ENCODE peak calls at places on chromosomes 2 and 18, in four cellular contexts. One of them, this sample, is unnamed. For H3K4me1, the result is how much of the 10 kb centered on the place peaks cover.

GRCh38 chr2:3535794-3536681 is 16.7 kb upstream of the ADI1 start:
- DNase-seq in right cardiac atrium: peak
- DNase-seq in gastrocnemius medialis: peak
- DNase-seq in body of pancreas: peak
- DNase-seq in this sample: peak

GRCh38 chr2:225041871-225042799 is at the start of gene DOCK10:
- DNase-seq in right cardiac atrium: peak
- DNase-seq in gastrocnemius medialis: no peak
- DNase-seq in body of pancreas: peak
- DNase-seq in this sample: peak

GRCh38 chr18:32019251-32019943 is 772 bp downstream of the RNF125 start:
- DNase-seq in right cardiac atrium: peak
- DNase-seq in gastrocnemius medialis: no peak
- DNase-seq in body of pancreas: peak
- DNase-seq in this sample: peak

GRCh38 chr2:30427606-30428005 is 19.4 kb upstream of the LCLAT1 start:
- DNase-seq in right cardiac atrium: no peak
- DNase-seq in gastrocnemius medialis: no peak
- DNase-seq in body of pancreas: no peak
- DNase-seq in this sample: no peak

GRCh38 chr18:50508228-50508627 is 51.7 kb upstream of the MAPK4 start:
- DNase-seq in right cardiac atrium: no peak
- DNase-seq in gastrocnemius medialis: no peak
- DNase-seq in body of pancreas: no peak
- DNase-seq in this sample: no peak

GRCh38 chr2:104856086-104856972 is 2.4 kb downstream of the POU3F3 start:
- DNase-seq in right cardiac atrium: no peak
- DNase-seq in gastrocnemius medialis: no peak
- DNase-seq in body of pancreas: no peak
- DNase-seq in this sample: no peak

GRCh38 chr2:199455533-199456382 is 2.0 kb downstream of the SATB2 start:
- DNase-seq in right cardiac atrium: no peak
- DNase-seq in gastrocnemius medialis: no peak
- DNase-seq in body of pancreas: peak
- DNase-seq in this sample: peak

GRCh38 chr2:240917009-240917683 is 11.0 kb downstream of the CROCC2 start:
- DNase-seq in right cardiac atrium: peak
- DNase-seq in gastrocnemius medialis: no peak
- DNase-seq in body of pancreas: peak
- DNase-seq in this sample: peak

GRCh38 chr2:222819722-222820333 is 41.0 kb upstream of the ACSL3 start:
- DNase-seq in right cardiac atrium: no peak
- DNase-seq in gastrocnemius medialis: no peak
- DNase-seq in body of pancreas: no peak
- DNase-seq in this sample: no peak

GRCh38 chr2:157441072-157441454 is 2.8 kb downstream of the CYTIP start:
- DNase-seq in right cardiac atrium: no peak
- DNase-seq in gastrocnemius medialis: no peak
- DNase-seq in body of pancreas: peak
- DNase-seq in this sample: no peak

GRCh38 chr2:53259395-53260009 is 508.1 kb upstream of the CHAC2 start:
- DNase-seq in right cardiac atrium: peak
- DNase-seq in gastrocnemius medialis: no peak
- DNase-seq in body of pancreas: no peak
- DNase-seq in this sample: no peak

GRCh38 chr18:37299471-37300304 is 265.9 kb downstream of the CELF4 start:
- DNase-seq in right cardiac atrium: peak
- DNase-seq in gastrocnemius medialis: peak
- DNase-seq in body of pancreas: peak
- DNase-seq in this sample: peak

GRCh38 chr2:72579595-72580180 is 246.1 kb downstream of the EXOC6B start:
- DNase-seq in right cardiac atrium: no peak
- DNase-seq in gastrocnemius medialis: no peak
- DNase-seq in body of pancreas: no peak
- DNase-seq in this sample: no peak

GRCh38 chr2:235563056-235563777 is 69.4 kb downstream of the AGAP1 start:
- DNase-seq in right cardiac atrium: peak
- DNase-seq in gastrocnemius medialis: no peak
- DNase-seq in body of pancreas: no peak
- DNase-seq in this sample: no peak

GRCh38 chr2:224252601-224253000 is 149.3 kb downstream of the FAM124B start:
- DNase-seq in right cardiac atrium: no peak
- DNase-seq in gastrocnemius medialis: no peak
- DNase-seq in body of pancreas: no peak
- DNase-seq in this sample: no peak

GRCh38 chr2:134292514-134292913 is 38.6 kb downstream of the MGAT5 start:
- DNase-seq in right cardiac atrium: no peak
- DNase-seq in gastrocnemius medialis: no peak
- DNase-seq in body of pancreas: no peak
- DNase-seq in this sample: no peak

GRCh38 chr18:48867978-48868377 is 82.8 kb downstream of the SMAD7 start:
- DNase-seq in right cardiac atrium: no peak
- DNase-seq in gastrocnemius medialis: no peak
- DNase-seq in body of pancreas: no peak
- DNase-seq in this sample: peak

GRCh38 chr2:120398961-120399888 is 53.3 kb downstream of the INHBB start:
- DNase-seq in right cardiac atrium: no peak
- DNase-seq in gastrocnemius medialis: no peak
- DNase-seq in body of pancreas: no peak
- DNase-seq in this sample: no peak

GRCh38 chr18:12711446-12711845 is 8.6 kb downstream of the PSMG2 start:
- DNase-seq in right cardiac atrium: no peak
- DNase-seq in gastrocnemius medialis: no peak
- DNase-seq in body of pancreas: no peak
- DNase-seq in this sample: no peak

GRCh38 chr2:39380525-39381150 is 56.4 kb downstream of the MAP4K3 start:
- DNase-seq in right cardiac atrium: no peak
- DNase-seq in gastrocnemius medialis: no peak
- DNase-seq in body of pancreas: no peak
- DNase-seq in this sample: no peak

GRCh38 chr2:45964226-45964841 is 312.9 kb downstream of the PRKCE start:
- DNase-seq in right cardiac atrium: peak
- DNase-seq in gastrocnemius medialis: no peak
- DNase-seq in body of pancreas: peak
- DNase-seq in this sample: peak

GRCh38 chr18:48655460-48655859 is 116.6 kb downstream of the CTIF start:
- DNase-seq in right cardiac atrium: no peak
- DNase-seq in gastrocnemius medialis: no peak
- DNase-seq in body of pancreas: no peak
- DNase-seq in this sample: no peak

GRCh38 chr18:54801374-54801773 is 26.9 kb upstream of the RAB27B start:
- DNase-seq in right cardiac atrium: no peak
- DNase-seq in gastrocnemius medialis: no peak
- DNase-seq in body of pancreas: no peak
- DNase-seq in this sample: no peak

GRCh38 chr2:10157293-10157692 is 34.8 kb downstream of the RRM2 start:
- DNase-seq in right cardiac atrium: no peak
- DNase-seq in gastrocnemius medialis: no peak
- DNase-seq in body of pancreas: no peak
- DNase-seq in this sample: no peak

GRCh38 chr2:107810734-107811133 is 16.0 kb upstream of the RGPD4 start:
- DNase-seq in right cardiac atrium: no peak
- DNase-seq in gastrocnemius medialis: no peak
- DNase-seq in body of pancreas: no peak
- DNase-seq in this sample: no peak

GRCh38 chr2:56801214-56801613 is 617.4 kb downstream of the CCDC85A start:
- DNase-seq in right cardiac atrium: no peak
- DNase-seq in gastrocnemius medialis: no peak
- DNase-seq in body of pancreas: no peak
- DNase-seq in this sample: no peak

GRCh38 chr2:133667085-133667484 is 98.8 kb upstream of the NCKAP5 start:
- DNase-seq in right cardiac atrium: no peak
- DNase-seq in gastrocnemius medialis: no peak
- DNase-seq in body of pancreas: no peak
- DNase-seq in this sample: no peak

GRCh38 chr2:221285156-221285555 is 286.9 kb downstream of the EPHA4 start:
- DNase-seq in right cardiac atrium: no peak
- DNase-seq in gastrocnemius medialis: no peak
- DNase-seq in body of pancreas: no peak
- DNase-seq in this sample: no peak

GRCh38 chr18:26634631-26635030 is 86.3 kb upstream of the KCTD1 start:
- DNase-seq in right cardiac atrium: no peak
- DNase-seq in gastrocnemius medialis: no peak
- DNase-seq in body of pancreas: no peak
- DNase-seq in this sample: no peak
- H3K4me1 ChIP-seq in right cardiac atrium: under half
- H3K4me1 ChIP-seq in gastrocnemius medialis: under half
- H3K4me1 ChIP-seq in body of pancreas: under half
- H3K4me1 ChIP-seq in this sample: under half

DNA sequence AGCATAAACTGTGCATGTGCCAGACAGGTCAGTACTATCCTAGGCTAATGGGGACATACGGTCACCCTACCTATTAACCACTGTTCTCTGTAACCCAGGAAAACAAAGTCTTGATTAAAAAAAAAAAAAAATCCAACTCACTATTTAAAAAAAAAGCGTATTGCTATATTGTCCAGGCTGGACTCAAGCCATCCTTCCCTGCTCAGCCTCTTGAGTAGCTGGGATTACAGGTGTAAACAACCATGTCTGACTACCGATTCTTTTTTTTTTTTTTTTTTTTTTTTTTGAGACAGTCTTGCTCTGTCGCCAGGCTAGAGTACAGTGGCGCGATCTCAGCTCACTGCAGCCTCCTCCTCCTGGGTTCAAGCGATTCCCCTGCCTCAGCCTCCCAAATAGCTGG is 11.6 kb downstream of the ATAD2B start:
- DNase-seq in right cardiac atrium: no peak
- DNase-seq in gastrocnemius medialis: no peak
- DNase-seq in body of pancreas: peak
- DNase-seq in this sample: no peak
- H3K4me1 ChIP-seq in right cardiac atrium: under half
- H3K4me1 ChIP-seq in gastrocnemius medialis: under half
- H3K4me1 ChIP-seq in body of pancreas: under half
- H3K4me1 ChIP-seq in this sample: under half

GRCh38 chr2:26979761-26980160 is 9.3 kb downstream of the MAPRE3 start:
- DNase-seq in right cardiac atrium: no peak
- DNase-seq in gastrocnemius medialis: no peak
- DNase-seq in body of pancreas: no peak
- DNase-seq in this sample: no peak
- H3K4me1 ChIP-seq in right cardiac atrium: under half
- H3K4me1 ChIP-seq in gastrocnemius medialis: half or more
- H3K4me1 ChIP-seq in body of pancreas: under half
- H3K4me1 ChIP-seq in this sample: under half

DNA sequence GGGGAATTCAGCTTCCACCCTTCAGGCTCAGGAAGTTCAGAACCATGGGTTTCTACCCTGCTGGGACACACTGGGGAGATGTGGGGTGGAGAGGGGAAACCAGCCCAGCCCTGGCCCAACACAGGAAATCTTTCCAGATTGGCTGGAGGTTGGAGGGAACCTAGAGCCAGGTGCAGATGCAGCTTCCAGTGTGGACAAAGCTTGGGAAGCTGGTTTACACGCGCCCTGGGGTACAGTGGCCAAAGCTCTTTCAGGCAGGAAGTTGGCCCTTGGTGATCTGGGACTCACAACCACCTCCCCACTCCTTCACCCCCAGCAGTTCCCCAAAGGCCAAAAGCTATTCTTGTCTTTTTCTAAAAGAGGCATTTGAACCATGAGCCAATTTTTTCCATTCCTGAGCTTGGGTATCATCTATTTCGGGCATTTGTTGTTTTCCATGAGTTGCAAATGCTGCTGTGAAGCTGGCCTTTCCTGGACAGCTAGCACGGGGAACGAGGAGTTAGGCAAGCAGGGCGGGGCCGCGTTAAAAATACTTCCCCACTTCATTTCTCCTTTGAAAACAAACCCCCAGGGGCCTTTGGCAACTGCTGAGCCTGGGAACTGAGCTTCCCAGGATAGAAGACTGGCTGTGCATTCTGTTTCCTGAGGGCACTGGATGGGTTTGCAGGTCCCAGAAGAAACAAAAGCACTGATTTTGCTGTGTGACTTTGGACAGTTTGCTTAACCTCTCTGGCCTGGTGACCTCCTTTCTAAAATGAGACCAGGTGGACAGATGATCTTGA is 3.1 kb upstream of the ARID5A start:
- DNase-seq in right cardiac atrium: peak
- DNase-seq in gastrocnemius medialis: peak
- DNase-seq in body of pancreas: peak
- DNase-seq in this sample: peak
- H3K4me1 ChIP-seq in right cardiac atrium: under half
- H3K4me1 ChIP-seq in gastrocnemius medialis: half or more
- H3K4me1 ChIP-seq in body of pancreas: under half
- H3K4me1 ChIP-seq in this sample: half or more

DNA sequence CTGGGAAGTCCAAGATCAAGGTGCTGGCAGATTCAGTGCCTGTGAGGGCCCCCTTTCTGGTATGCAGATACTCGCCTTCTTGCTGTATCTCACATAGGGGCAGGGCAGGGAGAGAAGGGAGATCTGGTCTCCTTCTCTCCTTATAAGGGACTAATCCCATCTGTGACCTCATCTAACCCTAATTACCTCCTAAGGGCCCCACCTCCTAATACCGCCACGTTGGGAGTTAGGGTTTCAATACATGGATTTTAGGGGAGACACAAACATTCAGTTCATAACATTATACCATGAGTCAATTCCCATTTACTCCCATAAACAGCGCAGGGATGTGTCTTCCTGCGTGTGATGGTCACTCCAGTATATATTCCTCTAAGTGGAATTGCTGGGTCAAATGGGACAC is 73.8 kb upstream of the TXNDC2 start:
- DNase-seq in right cardiac atrium: no peak
- DNase-seq in gastrocnemius medialis: no peak
- DNase-seq in body of pancreas: no peak
- DNase-seq in this sample: no peak
- H3K4me1 ChIP-seq in right cardiac atrium: under half
- H3K4me1 ChIP-seq in gastrocnemius medialis: under half
- H3K4me1 ChIP-seq in body of pancreas: under half
- H3K4me1 ChIP-seq in this sample: under half

GRCh38 chr2:42928692-42929576 is 136.6 kb upstream of the HAAO start:
- DNase-seq in right cardiac atrium: peak
- DNase-seq in gastrocnemius medialis: no peak
- DNase-seq in body of pancreas: peak
- DNase-seq in this sample: no peak
- H3K4me1 ChIP-seq in right cardiac atrium: half or more
- H3K4me1 ChIP-seq in gastrocnemius medialis: half or more
- H3K4me1 ChIP-seq in body of pancreas: half or more
- H3K4me1 ChIP-seq in this sample: half or more

GRCh38 chr2:47518497-47519146 is 115.7 kb downstream of the MSH2 start:
- DNase-seq in right cardiac atrium: no peak
- DNase-seq in gastrocnemius medialis: no peak
- DNase-seq in body of pancreas: no peak
- DNase-seq in this sample: no peak
- H3K4me1 ChIP-seq in right cardiac atrium: under half
- H3K4me1 ChIP-seq in gastrocnemius medialis: under half
- H3K4me1 ChIP-seq in body of pancreas: under half
- H3K4me1 ChIP-seq in this sample: under half

DNA sequence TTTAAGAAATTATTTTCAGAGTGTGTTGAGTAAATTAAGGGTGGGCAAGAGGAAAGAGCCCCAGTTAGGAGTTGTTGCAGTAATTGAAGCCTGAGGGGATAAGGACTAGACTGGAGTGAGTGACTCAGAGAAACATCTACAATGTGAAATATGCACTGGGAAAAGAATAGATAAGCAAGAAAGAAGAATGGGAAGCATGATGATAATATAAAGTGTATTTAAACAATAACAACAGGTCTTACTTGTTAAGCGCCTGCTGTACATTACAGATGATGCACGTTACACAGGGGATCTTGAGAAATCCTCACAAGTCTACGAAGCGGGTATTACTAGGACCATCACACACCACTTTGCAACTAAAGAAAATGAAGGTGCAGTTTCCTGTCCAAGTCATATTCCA is 73.6 kb upstream of the STK17B start:
- DNase-seq in right cardiac atrium: no peak
- DNase-seq in gastrocnemius medialis: no peak
- DNase-seq in body of pancreas: no peak
- DNase-seq in this sample: no peak
- H3K4me1 ChIP-seq in right cardiac atrium: under half
- H3K4me1 ChIP-seq in gastrocnemius medialis: under half
- H3K4me1 ChIP-seq in body of pancreas: under half
- H3K4me1 ChIP-seq in this sample: half or more